ENCODE peak calls at places on chromosomes 13 and 19, in nine cellular contexts. H is activated T-cell treated with anti-CD3 and anti-CD28 coated beads for 1 hour; F is mucosa of descending colon; K is head of caudate nucleus; D is heart right ventricle; Z is GM19239; T is NCI-H2107; G is Jurkat, Clone E6-1; E is RWPE1. L is an unnamed sample.

GRCh38 chr13:59345316-59345715 is 818.4 kb downstream of the DIAPH3 start:
- DNase-seq in H (no peak), F (no peak), K (no peak), D (peak; percentile 68), Z (no peak), T (no peak), G (no peak), E (no peak), L (no peak)

GRCh38 chr19:45450042-45450380 is 17.8 kb upstream of the FOSB start:
- DNase-seq in H (no peak), F (no peak), K (no peak), D (no peak), Z (no peak), T (no peak), G (no peak), E (no peak), L (no peak)

GRCh38 chr13:76822691-76823267 is 63.4 kb downstream of the KCTD12 start:
- DNase-seq in H (no peak), F (no peak), K (no peak), D (no peak), Z (no peak), T (no peak), G (peak; percentile 54), E (peak; percentile 8), L (no peak)

GRCh38 chr13:33789067-33789606 is 28.8 kb upstream of the RFC3 start:
- DNase-seq in H (no peak), F (no peak), K (no peak), D (no peak), Z (no peak), T (no peak), G (no peak), E (no peak), L (no peak)

GRCh38 chr13:48579167-48579918 is 46.5 kb upstream of the RCBTB2 start:
- DNase-seq in H (no peak), F (no peak), K (no peak), D (no peak), Z (no peak), T (no peak), G (no peak), E (peak; percentile 15), L (no peak)

GRCh38 chr13:112959701-112960542 is 9.1 kb upstream of the MCF2L start:
- DNase-seq in H (no peak), F (no peak), K (no peak), D (no peak), Z (no peak), T (no peak), G (no peak), E (no peak), L (no peak)

GRCh38 chr13:94479559-94480095 is at the start of gene DCT:
- DNase-seq in H (no peak), F (no peak), K (no peak), D (no peak), Z (no peak), T (no peak), G (no peak), E (no peak), L (no peak)

GRCh38 chr13:54110597-54110996 is 1082.0 kb downstream of the OLFM4 start:
- DNase-seq in H (no peak), F (no peak), K (no peak), D (no peak), Z (no peak), T (no peak), G (no peak), E (no peak), L (no peak)

GRCh38 chr19:33302974-33303790 is 848 bp upstream of the CEBPA start:
- DNase-seq in H (no peak), F (peak; percentile 66), K (no peak), D (peak; percentile 58), Z (no peak), T (no peak), G (no peak), E (peak; percentile 47), L (peak; percentile 86)

GRCh38 chr13:100306042-100306441 is 217.1 kb downstream of the PCCA start:
- DNase-seq in H (no peak), F (no peak), K (no peak), D (no peak), Z (no peak), T (no peak), G (no peak), E (no peak), L (no peak)

L was measured in SJCRH30.